ENCODE peak calls at places on chromosomes 11 and 22, in four cellular contexts. T is HEK293T; E is AG04450; M is activated T-helper 1 cell treated with anti-CD3 and anti-CD28 coated beads, Interleukin-2, amount 50 U/mL, for 16 hours. R is an unnamed sample.

GRCh38 chr22:37060801-37061610 is 9.5 kb downstream of the KCTD17 start:
- DNase-seq in E (no peak), T (no peak), M (peak), R (no peak)

GRCh38 chr11:117717485-117718314 is 79.3 kb downstream of the DSCAML1 start:
- DNase-seq in M (no peak), T (no peak), E (no peak), R (no peak)

GRCh38 chr11:1476946-1477736 is 9.4 kb downstream of the MOB2 start:
- DNase-seq in T (no peak), M (no peak), E (no peak), R (no peak)

GRCh38 chr11:40125054-40125453 is 1334.4 kb downstream of the LRRC4C start:
- DNase-seq in T (no peak), E (no peak), M (no peak), R (no peak)

GRCh38 chr11:101907826-101908225 is 7.0 kb upstream of the CEP126 start:
- DNase-seq in M (no peak), T (no peak), E (no peak), R (no peak)

GRCh38 chr22:50072167-50072555 is 13.1 kb downstream of the MLC1 start:
- DNase-seq in T (no peak), M (no peak), E (no peak), R (no peak)

GRCh38 chr11:56533054-56533740 is 9.9 kb downstream of the OR5M11 start:
- DNase-seq in T (no peak), E (no peak), M (no peak), R (no peak)

GRCh38 chr22:36395922-36396321 is 8.2 kb upstream of the MYH9 start:
- DNase-seq in T (no peak), E (no peak), M (no peak), R (no peak)

GRCh38 chr22:23229646-23230045 is 49.3 kb downstream of the BCR start:
- DNase-seq in E (no peak), M (no peak), T (no peak), R (no peak)

GRCh38 chr11:46247090-46247489 is 30.4 kb upstream of the CREB3L1 start:
- DNase-seq in E (no peak), T (no peak), M (no peak), R (no peak)

GRCh38 chr22:31821572-31821971 is 67.8 kb downstream of the DEPDC5 start:
- DNase-seq in T (no peak), E (no peak), M (no peak), R (no peak)

GRCh38 chr11:94742645-94743044 is 25.5 kb upstream of the AMOTL1 start:
- DNase-seq in E (no peak), T (no peak), M (no peak), R (no peak)

GRCh38 chr11:116605543-116605942 is 167.2 kb downstream of the BUD13 start:
- DNase-seq in E (no peak), M (no peak), T (peak), R (no peak)

GRCh38 chr22:49203091-49203862 is 624.4 kb downstream of the BRD1 start:
- DNase-seq in T (no peak), E (no peak), M (no peak), R (no peak)

GRCh38 chr11:3043315-3043871 is 13.8 kb downstream of the CARS1 start:
- DNase-seq in T (no peak), E (no peak), M (no peak), R (no peak)

GRCh38 chr22:49215840-49216239 is 611.8 kb downstream of the BRD1 start:
- DNase-seq in T (no peak), E (no peak), M (no peak), R (no peak)

GRCh38 chr11:9170450-9170849 is 79.1 kb upstream of the SCUBE2 start:
- DNase-seq in E (peak), M (no peak), T (no peak), R (no peak)

GRCh38 chr11:76094729-76095128 is 111.6 kb downstream of the WNT11 start:
- DNase-seq in E (no peak), M (no peak), T (no peak), R (no peak)

GRCh38 chr22:30861131-30861530 is 107.4 kb downstream of the MORC2 start:
- DNase-seq in T (peak), M (no peak), E (no peak), R (no peak)

GRCh38 chr11:284081-285020 is 4.6 kb upstream of the PGGHG start:
- DNase-seq in E (no peak), M (no peak), T (no peak), R (no peak)

GRCh38 chr11:65275906-65276305 is 14.1 kb downstream of the POLA2 start:
- DNase-seq in E (no peak), T (no peak), M (no peak), R (no peak)

GRCh38 chr11:47359586-47359985 is 7.1 kb upstream of the MYBPC3 start:
- DNase-seq in T (no peak), M (no peak), E (no peak), R (no peak)

GRCh38 chr11:121091492-121092179 is 9.4 kb upstream of the TECTA start:
- DNase-seq in E (no peak), M (no peak), T (no peak), R (no peak)

GRCh38 chr11:70110538-70111055 is 32.5 kb downstream of the ANO1 start:
- DNase-seq in T (no peak), M (no peak), E (no peak), R (no peak)

GRCh38 chr11:7154881-7155344 is 66.1 kb downstream of the RBMXL2 start:
- DNase-seq in E (no peak), T (no peak), M (no peak), R (no peak)

GRCh38 chr11:68107689-68108088 is 13.5 kb downstream of the CHKA start:
- DNase-seq in T (no peak), M (no peak), E (no peak), R (no peak)

GRCh38 chr11:46127150-46127638 is 5.9 kb upstream of the PHF21A start:
- DNase-seq in M (peak), E (no peak), T (peak), R (no peak)

GRCh38 chr11:13440100-13440855 is 22.7 kb downstream of the BTBD10 start:
- DNase-seq in E (peak), M (no peak), T (peak), R (peak)

GRCh38 chr11:128903248-128904041 is 12.3 kb downstream of the KCNJ5 start:
- DNase-seq in E (no peak), M (no peak), T (no peak), R (no peak)

GRCh38 chr11:74684661-74685060 is 46.6 kb downstream of the CHRDL2 start:
- DNase-seq in M (no peak), E (no peak), T (no peak), R (no peak)

GRCh38 chr11:36030707-36031365 is 87.0 kb downstream of the LDLRAD3 start:
- DNase-seq in M (no peak), T (no peak), E (peak), R (no peak)

GRCh38 chr11:45209480-45209879 is 63.0 kb downstream of the PRDM11 start:
- DNase-seq in T (no peak), E (no peak), M (no peak), R (no peak)

R was measured in pulmonary artery endothelial cell.